ENCODE peak calls at places on chromosomes 16 and 17, in nine cellular contexts. I is activated CD8-positive, alpha-beta memory T cell treated with anti-CD3 and anti-CD28 coated beads for 24 hours; R is activated T-helper 1 cell treated with anti-CD3 and anti-CD28 coated beads, Interleukin-2, amount 50 U/mL, for 16 hours; F is fibroblast of lung; X is GM12865; O is T-helper 1 cell; U is COR-L47; L is RWPE1; H is mesenteric fat pad. E is an unnamed sample.

GRCh38 chr17:13407381-13407780 is 194.3 kb downstream of the HS3ST3A1 start:
- DNase-seq in I (no peak), R (no peak), F (no peak), X (no peak), O (no peak), U (no peak), L (no peak), H (no peak), E (no peak)

GRCh38 chr17:55168970-55169687 is 95.6 kb upstream of the HLF start:
- DNase-seq in I (no peak), R (no peak), F (no peak), X (peak), O (no peak), U (no peak), L (no peak), H (no peak), E (no peak)

GRCh38 chr17:50087246-50087911 is 7.8 kb upstream of the PDK2 start:
- DNase-seq in I (peak), R (peak), F (peak), X (peak), O (peak), U (peak), L (peak), H (no peak), E (peak)

GRCh38 chr17:77409282-77410161 is 268.8 kb downstream of the SEC14L1 start:
- DNase-seq in I (no peak), R (no peak), F (peak), X (no peak), O (peak), U (no peak), L (peak), H (no peak), E (no peak)

GRCh38 chr16:90043526-90043925 is 24.3 kb upstream of the DBNDD1 start:
- DNase-seq in I (no peak), R (no peak), F (no peak), X (no peak), O (no peak), U (no peak), L (no peak), H (no peak), E (no peak)

GRCh38 chr17:83195330-83196087 is 116.1 kb downstream of the METRNL start:
- DNase-seq in I (no peak), R (no peak), F (peak), X (no peak), O (no peak), U (no peak), L (peak), H (no peak), E (peak)

GRCh38 chr17:40553694-40554534 is 11.4 kb downstream of the CCR7 start:
- DNase-seq in I (peak), R (no peak), F (peak), X (no peak), O (no peak), U (no peak), L (no peak), H (peak), E (no peak)

GRCh38 chr17:40680998-40681397 is 16.0 kb upstream of the KRT222 start:
- DNase-seq in I (no peak), R (no peak), F (no peak), X (no peak), O (no peak), U (no peak), L (no peak), H (no peak), E (no peak)

GRCh38 chr17:37710344-37710886 is 34.4 kb downstream of the HNF1B start:
- DNase-seq in I (no peak), R (no peak), F (peak), X (peak), O (no peak), U (peak), L (no peak), H (no peak), E (no peak)

GRCh38 chr16:19089410-19089955 is 22.1 kb downstream of the COQ7 start:
- DNase-seq in I (no peak), R (no peak), F (no peak), X (no peak), O (no peak), U (no peak), L (no peak), H (peak), E (no peak)

GRCh38 chr17:41792835-41793748 is 6.6 kb upstream of the JUP start:
- DNase-seq in I (no peak), R (no peak), F (peak), X (no peak), O (no peak), U (no peak), L (peak), H (no peak), E (peak)

GRCh38 chr16:361872-362701 is 8.3 kb downstream of the MRPL28 start:
- DNase-seq in I (peak), R (peak), F (peak), X (peak), O (no peak), U (peak), L (peak), H (no peak), E (peak)

GRCh38 chr17:37614391-37614790 is 5.2 kb upstream of the SYNRG start:
- DNase-seq in I (no peak), R (no peak), F (peak), X (no peak), O (no peak), U (no peak), L (peak), H (no peak), E (no peak)

E was measured in left lung.